ENCODE peak calls at places on chromosomes 2 and 18, in nine cellular contexts. Y is right lobe of liver, D is HCT116, F is heart left ventricle, A is lower leg skin, Q is ovary, L is adrenal gland, U is NB4, W is stomach. T is an unnamed sample.

GRCh38 chr2:25312958-25313710 is 28.6 kb downstream of the DNMT3A start:
- DNase-seq in Y (no peak), D (no peak), F (no peak), A (no peak), Q (no peak), L (no peak), U (no peak), W (no peak), T (no peak)

GRCh38 chr2:71469403-71470398 is 16.3 kb downstream of the DYSF start:
- DNase-seq in Y (no peak), D (no peak), F (no peak), A (no peak), Q (no peak), L (no peak), U (no peak), W (no peak), T (no peak)

GRCh38 chr2:215699018-215699417 is 263.1 kb upstream of the FN1 start:
- DNase-seq in Y (no peak), D (no peak), F (no peak), A (no peak), Q (no peak), L (no peak), U (no peak), W (no peak), T (no peak)

GRCh38 chr2:239836021-239836765 is 188.9 kb downstream of the NDUFA10 start:
- DNase-seq in Y (no peak), D (no peak), F (no peak), A (peak), Q (no peak), L (no peak), U (no peak), W (peak), T (no peak)

GRCh38 chr18:22826726-22827125 is 106.4 kb upstream of the RBBP8 start:
- DNase-seq in Y (no peak), D (no peak), F (no peak), A (no peak), Q (no peak), L (no peak), U (no peak), W (no peak), T (no peak)

GRCh38 chr2:171923206-171923605 is 945 bp downstream of the HAT1 start:
- DNase-seq in Y (no peak), D (peak), F (no peak), A (no peak), Q (peak), L (peak), U (peak), W (peak), T (peak)

GRCh38 chr2:159902722-159903121 is 104.7 kb upstream of the CD302 start:
- DNase-seq in Y (no peak), D (no peak), F (no peak), A (no peak), Q (no peak), L (no peak), U (no peak), W (no peak), T (peak)

GRCh38 chr2:11677146-11678055 is 7.4 kb upstream of the NTSR2 start:
- DNase-seq in Y (no peak), D (no peak), F (no peak), A (peak), Q (no peak), L (peak), U (no peak), W (peak), T (no peak)

GRCh38 chr2:122596541-122596940 is 841.1 kb downstream of the TSN start:
- DNase-seq in Y (no peak), D (no peak), F (no peak), A (no peak), Q (no peak), L (no peak), U (no peak), W (no peak), T (no peak)

GRCh38 chr2:189407161-189407943 is 33.9 kb upstream of the WDR75 start:
- DNase-seq in Y (no peak), D (no peak), F (no peak), A (no peak), Q (no peak), L (no peak), U (no peak), W (no peak), T (no peak)

GRCh38 chr2:133262888-133263287 is 305.4 kb downstream of the NCKAP5 start:
- DNase-seq in Y (no peak), D (no peak), F (no peak), A (no peak), Q (no peak), L (no peak), U (no peak), W (no peak), T (no peak)

GRCh38 chr2:199928226-199928625 is 17.1 kb downstream of the C2orf69 start:
- DNase-seq in Y (no peak), D (no peak), F (no peak), A (no peak), Q (no peak), L (no peak), U (no peak), W (no peak), T (no peak)

GRCh38 chr18:79511671-79512301 is 116.1 kb downstream of the NFATC1 start:
- DNase-seq in Y (peak), D (no peak), F (peak), A (peak), Q (peak), L (no peak), U (peak), W (peak), T (no peak)

GRCh38 chr2:1742680-1743395 is 1.5 kb downstream of the PXDN start:
- DNase-seq in Y (peak), D (no peak), F (peak), A (peak), Q (peak), L (peak), U (peak), W (peak), T (peak)

GRCh38 chr2:60516826-60517225 is 36.6 kb downstream of the BCL11A start:
- DNase-seq in Y (no peak), D (no peak), F (no peak), A (no peak), Q (no peak), L (no peak), U (no peak), W (no peak), T (no peak)

GRCh38 chr18:76524900-76525698 is 30.1 kb upstream of the ZNF516 start:
- DNase-seq in Y (no peak), D (no peak), F (no peak), A (peak), Q (peak), L (peak), U (no peak), W (no peak), T (peak)
- TF ChIP-seq POLR2A in Y (no peak), D (no peak), F (no peak), A (no peak), Q (peak), L (no peak), U (no peak), W (no peak), T (no peak)

GRCh38 chr2:127526940-127527804 is 883 bp upstream of the IWS1 start:
- DNase-seq in Y (no peak), D (peak), F (no peak), A (no peak), Q (no peak), L (no peak), U (no peak), W (no peak), T (no peak)
- TF ChIP-seq CTCF in Y (no peak), D (peak), F (peak), A (no peak), Q (no peak), L (no peak), U (peak), W (no peak), T (no peak)

GRCh38 chr2:75284345-75284744 is 85.0 kb upstream of the TACR1 start:
- DNase-seq in Y (no peak), D (no peak), F (no peak), A (no peak), Q (no peak), L (no peak), U (no peak), W (no peak), T (no peak)
- TF ChIP-seq POLR2A in Y (no peak), D (no peak), F (no peak), A (no peak), Q (no peak), L (no peak), U (no peak), W (no peak), T (no peak)

DNA sequence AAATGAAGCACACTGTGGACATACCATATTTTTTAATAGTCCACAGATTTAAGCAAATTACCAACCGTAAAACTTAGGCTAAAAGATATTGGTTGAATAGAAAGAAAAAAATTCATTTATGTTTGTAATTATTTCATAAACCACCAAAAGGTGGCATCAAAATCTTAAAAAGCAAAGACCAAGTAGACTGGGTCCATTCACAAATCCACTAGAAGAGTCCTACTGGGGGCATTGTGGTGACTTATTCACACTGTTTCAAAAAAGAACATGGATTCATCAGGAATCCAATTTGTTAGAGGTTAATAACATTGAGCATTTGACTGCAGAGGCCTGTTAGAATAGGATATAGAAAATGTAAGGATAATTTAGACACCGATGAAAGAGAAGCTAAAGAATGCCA is 194.9 kb upstream of the KYNU start:
- DNase-seq in Y (no peak), D (peak), F (no peak), A (no peak), Q (no peak), L (no peak), U (peak), W (no peak), T (no peak)
- TF ChIP-seq CTCF in Y (peak), D (no peak), F (no peak), A (no peak), Q (no peak), L (peak), U (no peak), W (no peak), T (no peak)